ENCODE peak calls at places on chromosomes 12 and 14, in seven cellular contexts. One of them, this sample, is unnamed.

GRCh38 chr14:106518054-106518943 is 991.9 kb downstream of the TMEM121 start:
- DNase-seq in brain microvascular endothelial cell: no peak
- DNase-seq in progenitor cell of endocrine pancreas: no peak
- DNase-seq in endothelial cell: no peak
- DNase-seq in NCI-H1092 treated with DMSO at 0.1 percent for 48 hours: no peak
- DNase-seq in NCI-H345: peak
- DNase-seq in GM12865: peak
- DNase-seq in this sample: peak

GRCh38 chr14:94048676-94049624 is 22.8 kb downstream of the OTUB2 start:
- DNase-seq in brain microvascular endothelial cell: no peak
- DNase-seq in progenitor cell of endocrine pancreas: no peak
- DNase-seq in endothelial cell: no peak
- DNase-seq in NCI-H1092 treated with DMSO at 0.1 percent for 48 hours: peak
- DNase-seq in NCI-H345: peak
- DNase-seq in GM12865: no peak
- DNase-seq in this sample: peak

GRCh38 chr14:102870994-102871831 is 51.2 kb upstream of the AMN start:
- DNase-seq in brain microvascular endothelial cell: no peak
- DNase-seq in progenitor cell of endocrine pancreas: no peak
- DNase-seq in endothelial cell: no peak
- DNase-seq in NCI-H1092 treated with DMSO at 0.1 percent for 48 hours: peak
- DNase-seq in NCI-H345: peak
- DNase-seq in GM12865: no peak
- DNase-seq in this sample: no peak

GRCh38 chr14:75279739-75280447 is 1.3 kb downstream of the FOS start:
- DNase-seq in brain microvascular endothelial cell: no peak
- DNase-seq in progenitor cell of endocrine pancreas: no peak
- DNase-seq in endothelial cell: no peak
- DNase-seq in NCI-H1092 treated with DMSO at 0.1 percent for 48 hours: no peak
- DNase-seq in NCI-H345: no peak
- DNase-seq in GM12865: no peak
- DNase-seq in this sample: peak

GRCh38 chr14:20797159-20797558 is 5.5 kb downstream of the RNASE1 start:
- DNase-seq in brain microvascular endothelial cell: no peak
- DNase-seq in progenitor cell of endocrine pancreas: no peak
- DNase-seq in endothelial cell: no peak
- DNase-seq in NCI-H1092 treated with DMSO at 0.1 percent for 48 hours: no peak
- DNase-seq in NCI-H345: no peak
- DNase-seq in GM12865: no peak
- DNase-seq in this sample: no peak

GRCh38 chr12:71999795-72000194 is 61.1 kb downstream of the TPH2 start:
- DNase-seq in brain microvascular endothelial cell: no peak
- DNase-seq in progenitor cell of endocrine pancreas: no peak
- DNase-seq in endothelial cell: no peak
- DNase-seq in NCI-H1092 treated with DMSO at 0.1 percent for 48 hours: no peak
- DNase-seq in NCI-H345: no peak
- DNase-seq in GM12865: no peak
- DNase-seq in this sample: no peak

GRCh38 chr14:31261859-31262739 is 54.5 kb upstream of the HECTD1 start:
- DNase-seq in brain microvascular endothelial cell: no peak
- DNase-seq in progenitor cell of endocrine pancreas: no peak
- DNase-seq in endothelial cell: no peak
- DNase-seq in NCI-H1092 treated with DMSO at 0.1 percent for 48 hours: peak
- DNase-seq in NCI-H345: no peak
- DNase-seq in GM12865: peak
- DNase-seq in this sample: peak

GRCh38 chr12:113099764-113100163 is 35.8 kb downstream of the RASAL1 start:
- DNase-seq in brain microvascular endothelial cell: no peak
- DNase-seq in progenitor cell of endocrine pancreas: no peak
- DNase-seq in endothelial cell: no peak
- DNase-seq in NCI-H1092 treated with DMSO at 0.1 percent for 48 hours: no peak
- DNase-seq in NCI-H345: no peak
- DNase-seq in GM12865: no peak
- DNase-seq in this sample: no peak

GRCh38 chr12:101229841-101230241 is 19.8 kb upstream of the SLC5A8 start:
- DNase-seq in brain microvascular endothelial cell: no peak
- DNase-seq in progenitor cell of endocrine pancreas: no peak
- DNase-seq in endothelial cell: no peak
- DNase-seq in NCI-H1092 treated with DMSO at 0.1 percent for 48 hours: no peak
- DNase-seq in NCI-H345: no peak
- DNase-seq in GM12865: no peak
- DNase-seq in this sample: peak

GRCh38 chr12:34386621-34387255 is 364.4 kb downstream of the ALG10 start:
- DNase-seq in brain microvascular endothelial cell: no peak
- DNase-seq in progenitor cell of endocrine pancreas: no peak
- DNase-seq in endothelial cell: no peak
- DNase-seq in NCI-H1092 treated with DMSO at 0.1 percent for 48 hours: no peak
- DNase-seq in NCI-H345: no peak
- DNase-seq in GM12865: no peak
- DNase-seq in this sample: no peak

GRCh38 chr14:25406818-25407217 is 356.9 kb upstream of the STXBP6 start:
- DNase-seq in brain microvascular endothelial cell: peak
- DNase-seq in progenitor cell of endocrine pancreas: no peak
- DNase-seq in endothelial cell: peak
- DNase-seq in NCI-H1092 treated with DMSO at 0.1 percent for 48 hours: peak
- DNase-seq in NCI-H345: peak
- DNase-seq in GM12865: peak
- DNase-seq in this sample: peak

GRCh38 chr14:29681308-29681707 is 246.3 kb downstream of the PRKD1 start:
- DNase-seq in brain microvascular endothelial cell: no peak
- DNase-seq in progenitor cell of endocrine pancreas: no peak
- DNase-seq in endothelial cell: no peak
- DNase-seq in NCI-H1092 treated with DMSO at 0.1 percent for 48 hours: no peak
- DNase-seq in NCI-H345: no peak
- DNase-seq in GM12865: no peak
- DNase-seq in this sample: no peak

GRCh38 chr12:123886931-123887582 is 85.6 kb downstream of the CCDC92 start:
- DNase-seq in brain microvascular endothelial cell: no peak
- DNase-seq in progenitor cell of endocrine pancreas: no peak
- DNase-seq in endothelial cell: no peak
- DNase-seq in NCI-H1092 treated with DMSO at 0.1 percent for 48 hours: no peak
- DNase-seq in NCI-H345: no peak
- DNase-seq in GM12865: no peak
- DNase-seq in this sample: peak

GRCh38 chr12:125683748-125684381 is 618.6 kb downstream of the AACS start:
- DNase-seq in brain microvascular endothelial cell: no peak
- DNase-seq in progenitor cell of endocrine pancreas: peak
- DNase-seq in endothelial cell: peak
- DNase-seq in NCI-H1092 treated with DMSO at 0.1 percent for 48 hours: peak
- DNase-seq in NCI-H345: peak
- DNase-seq in GM12865: peak
- DNase-seq in this sample: peak

GRCh38 chr12:107655281-107656065 is 30.1 kb upstream of the PWP1 start:
- DNase-seq in brain microvascular endothelial cell: no peak
- DNase-seq in progenitor cell of endocrine pancreas: no peak
- DNase-seq in endothelial cell: no peak
- DNase-seq in NCI-H1092 treated with DMSO at 0.1 percent for 48 hours: peak
- DNase-seq in NCI-H345: no peak
- DNase-seq in GM12865: no peak
- DNase-seq in this sample: peak

GRCh38 chr12:108777156-108777555 is 45.8 kb upstream of the CORO1C start:
- DNase-seq in brain microvascular endothelial cell: no peak
- DNase-seq in progenitor cell of endocrine pancreas: no peak
- DNase-seq in endothelial cell: no peak
- DNase-seq in NCI-H1092 treated with DMSO at 0.1 percent for 48 hours: no peak
- DNase-seq in NCI-H345: no peak
- DNase-seq in GM12865: no peak
- DNase-seq in this sample: no peak

GRCh38 chr12:22105542-22105941 is 59.5 kb downstream of the CMAS start:
- DNase-seq in brain microvascular endothelial cell: no peak
- DNase-seq in progenitor cell of endocrine pancreas: no peak
- DNase-seq in endothelial cell: no peak
- DNase-seq in NCI-H1092 treated with DMSO at 0.1 percent for 48 hours: no peak
- DNase-seq in NCI-H345: no peak
- DNase-seq in GM12865: no peak
- DNase-seq in this sample: no peak

GRCh38 chr14:68774771-68775613 is 17.9 kb downstream of the ZFP36L1 start:
- DNase-seq in brain microvascular endothelial cell: no peak
- DNase-seq in progenitor cell of endocrine pancreas: no peak
- DNase-seq in endothelial cell: no peak
- DNase-seq in NCI-H1092 treated with DMSO at 0.1 percent for 48 hours: no peak
- DNase-seq in NCI-H345: no peak
- DNase-seq in GM12865: no peak
- DNase-seq in this sample: peak

GRCh38 chr12:116360579-116361403 is 83.3 kb upstream of the MED13L start:
- DNase-seq in brain microvascular endothelial cell: no peak
- DNase-seq in progenitor cell of endocrine pancreas: no peak
- DNase-seq in endothelial cell: no peak
- DNase-seq in NCI-H1092 treated with DMSO at 0.1 percent for 48 hours: no peak
- DNase-seq in NCI-H345: no peak
- DNase-seq in GM12865: peak
- DNase-seq in this sample: no peak

GRCh38 chr14:74647834-74648361 is 35.9 kb upstream of the LTBP2 start:
- DNase-seq in brain microvascular endothelial cell: no peak
- DNase-seq in progenitor cell of endocrine pancreas: no peak
- DNase-seq in endothelial cell: no peak
- DNase-seq in NCI-H1092 treated with DMSO at 0.1 percent for 48 hours: peak
- DNase-seq in NCI-H345: peak
- DNase-seq in GM12865: no peak
- DNase-seq in this sample: peak

GRCh38 chr12:105704788-105705187 is 374.3 kb downstream of the C12orf75 start:
- DNase-seq in brain microvascular endothelial cell: no peak
- DNase-seq in progenitor cell of endocrine pancreas: no peak
- DNase-seq in endothelial cell: no peak
- DNase-seq in NCI-H1092 treated with DMSO at 0.1 percent for 48 hours: no peak
- DNase-seq in NCI-H345: no peak
- DNase-seq in GM12865: no peak
- DNase-seq in this sample: no peak

GRCh38 chr12:98793121-98793520 is 148.0 kb downstream of the APAF1 start:
- DNase-seq in brain microvascular endothelial cell: no peak
- DNase-seq in progenitor cell of endocrine pancreas: no peak
- DNase-seq in endothelial cell: no peak
- DNase-seq in NCI-H1092 treated with DMSO at 0.1 percent for 48 hours: no peak
- DNase-seq in NCI-H345: no peak
- DNase-seq in GM12865: no peak
- DNase-seq in this sample: no peak

GRCh38 chr12:120669055-120669828 is 17.7 kb upstream of the MLEC start:
- DNase-seq in brain microvascular endothelial cell: no peak
- DNase-seq in progenitor cell of endocrine pancreas: no peak
- DNase-seq in endothelial cell: no peak
- DNase-seq in NCI-H1092 treated with DMSO at 0.1 percent for 48 hours: no peak
- DNase-seq in NCI-H345: no peak
- DNase-seq in GM12865: peak
- DNase-seq in this sample: peak

This sample was measured in NCI-H69.